ENCODE peak calls at places on chromosome 12, in five cellular contexts. Q is kidney, E is body of pancreas, B is dorsolateral prefrontal cortex, J is left ventricle myocardium inferior. S is an unnamed sample.

GRCh38 chr12:67998379-67998778 is 9.1 kb downstream of the IFNG-AS1 start:
- DNase-seq in Q (no peak), E (no peak), B (no peak), J (no peak), S (no peak)

GRCh38 chr12:67193705-67194104 is 75.5 kb upstream of the CAND1 start:
- DNase-seq in Q (no peak), E (no peak), B (no peak), J (no peak), S (no peak)

GRCh38 chr12:104480826-104481457 is 24.2 kb downstream of the CHST11 start:
- DNase-seq in Q (no peak), E (peak), B (no peak), J (peak), S (peak)

GRCh38 chr12:85363382-85364190 is 83.6 kb downstream of the ALX1 start:
- DNase-seq in Q (no peak), E (no peak), B (no peak), J (no peak), S (no peak)

GRCh38 chr12:119869720-119870119 is 7.4 kb downstream of the CIT start:
- DNase-seq in Q (no peak), E (no peak), B (no peak), J (no peak), S (no peak)

GRCh38 chr12:52865090-52865944 is 16.5 kb upstream of the KRT78 start:
- DNase-seq in Q (peak), E (peak), B (peak), J (peak), S (no peak)

GRCh38 chr12:51848843-51849735 is 571 bp upstream of the FIGNL2 start:
- DNase-seq in Q (peak), E (no peak), B (no peak), J (no peak), S (no peak)

GRCh38 chr12:111274820-111275219 is 94.1 kb downstream of the PHETA1 start:
- DNase-seq in Q (no peak), E (no peak), B (no peak), J (no peak), S (no peak)

GRCh38 chr12:56749853-56750252 is 2.3 kb downstream of the PRIM1 start:
- DNase-seq in Q (no peak), E (no peak), B (no peak), J (no peak), S (no peak)

GRCh38 chr12:28876423-28876822 is 272.7 kb upstream of the FAR2 start:
- DNase-seq in Q (no peak), E (no peak), B (no peak), J (no peak), S (no peak)

GRCh38 chr12:82415402-82415801 is 57.1 kb downstream of the METTL25 start:
- DNase-seq in Q (no peak), E (no peak), B (no peak), J (no peak), S (no peak)

GRCh38 chr12:78938341-78939084 is 73.9 kb downstream of the SYT1 start:
- DNase-seq in Q (no peak), E (no peak), B (no peak), J (no peak), S (no peak)

GRCh38 chr12:57085999-57086950 is 2.6 kb upstream of the NAB2 start:
- DNase-seq in Q (peak), E (peak), B (peak), J (peak), S (peak)

GRCh38 chr12:109559601-109560000 is 13.7 kb downstream of the MMAB start:
- DNase-seq in Q (no peak), E (no peak), B (no peak), J (no peak), S (no peak)

GRCh38 chr12:61956545-61956944 is 303.7 kb upstream of the USP15 start:
- DNase-seq in Q (no peak), E (no peak), B (no peak), J (no peak), S (no peak)

GRCh38 chr12:66678640-66679268 is at the start of gene GRIP1:
- DNase-seq in Q (no peak), E (no peak), B (no peak), J (no peak), S (no peak)

GRCh38 chr12:52776435-52776834 is 710 bp downstream of the KRT76 start:
- DNase-seq in Q (no peak), E (no peak), B (no peak), J (no peak), S (no peak)

GRCh38 chr12:21677204-21677603 is 19.6 kb upstream of the LDHB start:
- DNase-seq in Q (peak), E (no peak), B (no peak), J (no peak), S (no peak)

GRCh38 chr12:77572371-77572770 is 258.3 kb upstream of the NAV3 start:
- DNase-seq in Q (no peak), E (no peak), B (no peak), J (no peak), S (no peak)

GRCh38 chr12:39403376-39403775 is 39.5 kb downstream of the KIF21A start:
- DNase-seq in Q (no peak), E (no peak), B (no peak), J (no peak), S (no peak)

GRCh38 chr12:72077111-72077820 is 138.6 kb downstream of the TPH2 start:
- DNase-seq in Q (no peak), E (no peak), B (no peak), J (no peak), S (no peak)

GRCh38 chr12:123269395-123269892 is 2.2 kb downstream of the CDK2AP1 start:
- DNase-seq in Q (peak), E (peak), B (peak), J (peak), S (peak)

GRCh38 chr12:65825573-65826512 is 1.6 kb downstream of the HMGA2 start:
- DNase-seq in Q (peak), E (peak), B (no peak), J (no peak), S (no peak)

GRCh38 chr12:55720071-55720564 is at the start of gene RDH5:
- DNase-seq in Q (no peak), E (peak), B (no peak), J (peak), S (no peak)

DNA sequence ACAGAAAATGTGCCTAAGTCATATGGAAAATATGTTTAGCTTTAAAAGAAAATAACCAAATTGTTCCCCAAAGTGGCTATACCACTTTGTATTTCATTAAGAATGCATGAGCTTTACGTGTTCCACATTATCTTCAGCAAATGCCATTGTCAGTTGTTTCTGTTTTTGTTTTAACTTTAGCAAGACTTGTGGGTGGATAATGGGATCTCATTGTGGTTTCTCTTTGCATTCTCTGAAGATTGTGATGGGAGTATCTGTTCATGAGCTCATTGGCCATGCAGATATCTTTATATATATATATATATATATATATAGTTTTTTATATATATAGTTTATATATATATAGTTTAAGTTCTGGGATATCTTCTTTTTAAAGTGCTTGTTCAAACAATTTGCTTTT is 181.4 kb downstream of the CCER1 start:
- DNase-seq in Q (no peak), E (no peak), B (no peak), J (no peak), S (no peak)
- H3K27ac ChIP-seq in Q (no peak), E (no peak), B (no peak), J (no peak), S (no peak)

DNA sequence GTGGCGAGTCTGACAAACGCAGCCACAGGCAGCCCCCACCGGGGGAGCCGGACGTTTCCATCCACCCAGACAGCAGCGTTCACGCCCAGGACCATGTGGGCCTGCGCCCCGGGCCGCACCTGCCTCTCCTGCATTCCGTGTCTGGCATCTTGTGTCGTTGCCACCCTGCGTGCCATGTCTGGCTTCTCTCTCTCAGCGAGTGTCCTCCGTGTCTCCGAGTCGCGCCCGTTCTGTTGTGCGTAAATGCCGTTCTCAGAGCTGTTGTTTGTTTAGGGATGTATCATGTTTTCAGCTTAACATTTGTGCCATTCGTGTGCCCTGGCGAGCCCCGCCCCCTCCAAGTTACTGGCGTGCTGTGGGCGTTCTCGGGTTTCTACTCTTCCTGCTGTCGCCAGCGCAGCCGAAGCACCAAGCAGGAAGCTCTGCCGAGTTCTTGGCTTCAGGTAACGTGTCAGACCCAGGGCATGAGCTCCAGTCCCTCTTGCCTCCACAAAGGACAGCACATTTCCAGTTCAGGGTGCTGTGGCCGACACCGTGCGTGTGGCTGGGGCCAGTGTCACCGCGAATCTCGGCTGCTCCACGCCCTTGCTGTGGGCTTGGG is 34.6 kb downstream of the NOC4L start:
- DNase-seq in Q (peak), E (no peak), B (no peak), J (no peak), S (no peak)
- H3K27ac ChIP-seq in Q (no peak), E (no peak), B (no peak), J (no peak), S (no peak)

GRCh38 chr12:126430921-126431320 is 1365.7 kb downstream of the AACS start:
- DNase-seq in Q (no peak), E (no peak), B (no peak), J (no peak), S (no peak)

GRCh38 chr12:126424696-126425095 is 1359.5 kb downstream of the AACS start:
- DNase-seq in Q (no peak), E (no peak), B (no peak), J (no peak), S (no peak)

GRCh38 chr12:126428769-126429168 is 1363.5 kb downstream of the AACS start:
- DNase-seq in Q (no peak), E (no peak), B (no peak), J (no peak), S (no peak)

GRCh38 chr12:126425264-126425663 is 1360.0 kb downstream of the AACS start:
- DNase-seq in Q (no peak), E (no peak), B (no peak), J (no peak), S (no peak)
- H3K27ac ChIP-seq in Q (no peak), E (no peak), B (no peak), J (no peak), S (no peak)

GRCh38 chr12:124766745-124767074 is 97.0 kb downstream of the SCARB1 start:
- DNase-seq in Q (no peak), E (no peak), B (no peak), J (no peak), S (no peak)
- H3K27ac ChIP-seq in Q (no peak), E (peak), B (peak), J (peak), S (peak)

DNA sequence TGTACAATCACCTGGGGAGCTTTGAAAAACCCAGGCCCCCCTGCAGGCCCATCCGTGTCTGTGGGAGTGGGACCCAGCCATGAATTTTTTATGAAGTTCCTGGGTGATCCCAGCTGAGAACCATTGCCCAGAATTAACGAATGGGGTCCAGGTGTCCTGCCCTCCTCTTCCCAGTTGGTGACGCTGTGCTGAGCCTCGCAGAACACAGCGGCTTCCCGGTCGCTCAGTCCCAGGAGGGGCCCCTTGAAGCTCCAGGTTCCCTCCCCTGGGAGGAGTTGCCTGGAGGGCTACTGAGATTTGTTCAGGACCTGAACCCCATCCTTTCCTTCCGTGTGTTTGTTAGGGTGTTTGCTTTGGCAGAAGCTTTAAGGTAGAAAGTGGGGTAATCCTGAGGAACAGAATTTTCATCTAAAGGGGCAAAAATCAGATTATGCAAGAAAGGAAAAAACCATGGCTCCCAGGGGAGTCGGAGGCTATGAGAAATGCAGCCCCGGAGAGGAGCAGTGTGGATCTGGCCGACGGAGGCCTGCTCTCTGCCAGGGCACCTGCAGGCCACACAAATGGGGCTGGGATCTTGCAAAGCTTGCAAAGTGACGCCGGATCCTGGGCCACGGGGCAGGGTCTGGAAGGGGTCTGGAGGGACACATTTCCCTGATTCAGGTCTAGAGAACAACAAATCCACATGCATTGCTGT is 164.7 kb upstream of the PRMT8 start:
- DNase-seq in Q (peak), E (no peak), B (no peak), J (no peak), S (no peak)
- H3K27ac ChIP-seq in Q (no peak), E (no peak), B (no peak), J (no peak), S (no peak)